ENCODE peak calls at places on chromosome 13, in seven cellular contexts. N is left lung, O is OCI-LY7, K is left ventricle myocardium inferior, B is K562, W is GM23338, T is uterus. L is an unnamed sample. For H3K4me1, the result is how much of the 10 kb centered on the place peaks cover.

GRCh38 chr13:23069571-23069970 is 111.2 kb upstream of the SGCG start:
- DNase-seq in K (no peak), B (no peak), W (no peak), T (no peak), O (no peak), N (no peak), L (no peak)

GRCh38 chr13:99281811-99282263 is 23.7 kb upstream of the GPR18 start:
- DNase-seq in N (peak), W (no peak), B (no peak), O (no peak), T (peak), K (peak), L (peak)

GRCh38 chr13:108044929-108045328 is 170.4 kb downstream of the LIG4 start:
- DNase-seq in K (no peak), T (no peak), W (no peak), B (no peak), N (no peak), O (no peak), L (no peak)

GRCh38 chr13:28022848-28023518 is 34.5 kb upstream of the URAD start:
- DNase-seq in O (no peak), W (peak), B (no peak), K (no peak), T (no peak), N (no peak), L (no peak)

GRCh38 chr13:98575009-98575866 is 1.7 kb downstream of the STK24 start:
- DNase-seq in B (peak), T (no peak), W (no peak), N (no peak), K (no peak), O (peak), L (no peak)

GRCh38 chr13:98349731-98350305 is 172.7 kb upstream of the RNF113B start:
- DNase-seq in O (peak), W (peak), B (peak), T (no peak), K (no peak), N (no peak), L (no peak)

GRCh38 chr13:100163375-100163774 is 74.5 kb downstream of the PCCA start:
- DNase-seq in T (no peak), N (no peak), B (no peak), O (no peak), K (no peak), W (no peak), L (no peak)

GRCh38 chr13:24168392-24168750 is 7.9 kb downstream of the SPATA13 start:
- DNase-seq in O (no peak), K (no peak), T (no peak), W (no peak), B (no peak), N (no peak), L (no peak)

GRCh38 chr13:79273045-79273444 is 133.0 kb downstream of the RBM26 start:
- DNase-seq in T (no peak), W (no peak), B (no peak), N (no peak), O (no peak), K (no peak), L (no peak)

GRCh38 chr13:50589651-50590054 is 253.8 kb downstream of the DLEU7 start:
- DNase-seq in O (no peak), K (no peak), T (no peak), N (no peak), W (no peak), B (no peak), L (no peak)

GRCh38 chr13:30696278-30697176 is 38.8 kb upstream of the ALOX5AP start:
- DNase-seq in N (peak), O (peak), W (peak), K (peak), T (no peak), B (no peak), L (peak)

GRCh38 chr13:74243637-74244526 is 109.7 kb upstream of the KLF12 start:
- DNase-seq in K (no peak), N (no peak), W (no peak), T (no peak), O (no peak), B (no peak), L (no peak)

GRCh38 chr13:108037348-108037747 is 178.0 kb downstream of the LIG4 start:
- DNase-seq in N (no peak), W (no peak), B (no peak), O (no peak), K (no peak), T (no peak), L (no peak)

GRCh38 chr13:102580552-102581169 is 16.1 kb upstream of the TPP2 start:
- DNase-seq in K (no peak), B (peak), T (no peak), N (no peak), O (peak), W (peak), L (no peak)

GRCh38 chr13:45219938-45220375 is 19.1 kb upstream of the KCTD4 start:
- DNase-seq in N (no peak), K (no peak), T (no peak), O (no peak), B (no peak), W (peak), L (no peak)

GRCh38 chr13:75432045-75432444 is 49.9 kb downstream of the TBC1D4 start:
- DNase-seq in K (no peak), T (no peak), N (no peak), O (no peak), B (peak), W (peak), L (no peak)

GRCh38 chr13:98798849-98799645 is 46.6 kb upstream of the SLC15A1 start:
- DNase-seq in N (no peak), O (no peak), B (no peak), T (no peak), K (no peak), W (no peak), L (no peak)

GRCh38 chr13:57874530-57874929 is 243.0 kb downstream of the PCDH17 start:
- DNase-seq in O (no peak), W (no peak), K (peak), T (no peak), B (no peak), N (no peak), L (no peak)

GRCh38 chr13:44971656-44972595 is 17.3 kb downstream of the NUFIP1 start:
- DNase-seq in T (no peak), N (no peak), W (no peak), O (no peak), K (no peak), B (no peak), L (no peak)

GRCh38 chr13:93878675-93879074 is 600.8 kb downstream of the DCT start:
- DNase-seq in O (no peak), K (no peak), W (no peak), N (no peak), T (no peak), B (no peak), L (no peak)

GRCh38 chr13:24997367-24997967 is 98.5 kb upstream of the PABPC3 start:
- DNase-seq in O (peak), W (peak), T (no peak), B (peak), N (no peak), K (no peak), L (no peak)

GRCh38 chr13:24459234-24459633 is 53.3 kb downstream of the PARP4 start:
- DNase-seq in K (no peak), O (no peak), T (no peak), B (no peak), N (no peak), W (no peak), L (no peak)

GRCh38 chr13:111952814-111953213 is 114.1 kb upstream of the SOX1 start:
- DNase-seq in N (peak), T (no peak), W (no peak), K (no peak), O (no peak), B (no peak), L (no peak)

GRCh38 chr13:74015137-74015536 is 119.1 kb downstream of the KLF12 start:
- DNase-seq in W (peak), K (no peak), T (no peak), O (peak), N (no peak), B (no peak), L (no peak)

GRCh38 chr13:21901772-21902708 is 231.2 kb downstream of the FGF9 start:
- DNase-seq in W (no peak), O (no peak), K (peak), B (no peak), N (no peak), T (peak), L (no peak)

GRCh38 chr13:34464011-34464410 is 478.1 kb upstream of the NBEA start:
- DNase-seq in T (no peak), W (no peak), N (no peak), B (no peak), K (no peak), O (no peak), L (no peak)

GRCh38 chr13:20462533-20462915 is 63.1 kb downstream of the CRYL1 start:
- DNase-seq in T (no peak), B (no peak), K (no peak), W (peak), O (no peak), N (no peak), L (no peak)

GRCh38 chr13:35965226-35965927 is 165.8 kb downstream of the DCLK1 start:
- DNase-seq in O (no peak), K (no peak), W (no peak), T (no peak), N (no peak), B (no peak), L (no peak)

GRCh38 chr13:75055296-75055695 is 426.7 kb downstream of the TBC1D4 start:
- DNase-seq in T (no peak), B (no peak), W (no peak), O (no peak), K (no peak), N (no peak), L (no peak)

GRCh38 chr13:113967729-113968462 is 6.0 kb downstream of the C13orf46 start:
- DNase-seq in T (no peak), O (no peak), N (peak), K (peak), W (no peak), B (no peak), L (peak)

GRCh38 chr13:95660981-95661581 is 15.9 kb upstream of the DNAJC3 start:
- DNase-seq in T (no peak), W (peak), N (no peak), B (peak), K (no peak), O (peak), L (no peak)
- TF ChIP-seq CTCF in T (peak), W (peak), N (peak), B (peak), K (peak), O (peak), L (peak)

GRCh38 chr13:52348081-52348480 is 57.9 kb downstream of the THSD1 start:
- DNase-seq in T (no peak), W (no peak), K (no peak), B (no peak), O (no peak), N (no peak), L (no peak)

GRCh38 chr13:52353116-52353718 is 52.8 kb downstream of the THSD1 start:
- DNase-seq in T (no peak), N (no peak), B (no peak), O (no peak), K (no peak), W (no peak), L (no peak)

GRCh38 chr13:52345048-52345447 is 60.9 kb downstream of the THSD1 start:
- DNase-seq in O (no peak), N (no peak), T (no peak), W (no peak), K (no peak), B (no peak), L (no peak)

GRCh38 chr13:52345631-52346251 is 60.2 kb downstream of the THSD1 start:
- DNase-seq in T (no peak), N (no peak), K (no peak), O (no peak), B (no peak), W (no peak), L (no peak)

DNA sequence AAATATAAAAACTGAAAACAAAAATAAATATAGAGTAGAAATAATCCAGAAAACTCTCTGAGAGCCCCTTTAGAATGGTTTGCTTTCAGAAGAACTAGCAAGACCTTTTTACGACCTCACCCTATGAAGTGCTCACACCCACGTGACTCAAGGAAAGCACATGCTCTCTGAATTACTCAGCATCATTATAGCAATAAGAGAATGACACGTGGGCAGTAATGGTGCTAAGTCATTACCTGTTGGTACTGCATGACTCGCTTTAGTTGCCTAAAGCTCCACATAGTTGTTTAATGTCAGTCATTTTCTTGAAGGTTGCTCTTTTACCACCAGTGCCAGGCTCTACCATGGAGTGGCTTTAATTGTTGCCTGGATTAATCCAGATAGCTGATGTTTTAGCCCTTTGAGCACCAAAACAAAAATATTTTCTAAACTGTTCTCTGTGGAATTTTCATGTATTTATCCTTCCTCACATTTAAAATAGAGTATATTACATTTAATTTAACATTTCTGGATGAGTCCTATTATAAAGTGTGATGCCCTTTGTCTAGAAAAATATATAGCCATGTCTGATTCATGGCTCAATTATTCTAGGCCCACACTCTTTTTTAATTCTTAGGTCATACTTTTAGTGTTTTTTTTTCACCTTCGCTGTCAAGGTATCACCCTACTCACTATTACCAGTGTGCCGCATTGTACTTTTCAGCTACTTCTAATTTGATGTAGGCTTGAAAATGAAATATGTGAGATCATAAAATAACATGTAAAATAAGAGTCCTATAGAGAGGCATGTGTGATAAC is 56.8 kb downstream of the THSD1 start:
- DNase-seq in N (no peak), K (no peak), B (peak), W (no peak), T (no peak), O (no peak), L (no peak)
- H3K4me1 ChIP-seq in N (under half), K (under half), B (under half), W (under half), T (under half), O (under half), L (under half)

DNA sequence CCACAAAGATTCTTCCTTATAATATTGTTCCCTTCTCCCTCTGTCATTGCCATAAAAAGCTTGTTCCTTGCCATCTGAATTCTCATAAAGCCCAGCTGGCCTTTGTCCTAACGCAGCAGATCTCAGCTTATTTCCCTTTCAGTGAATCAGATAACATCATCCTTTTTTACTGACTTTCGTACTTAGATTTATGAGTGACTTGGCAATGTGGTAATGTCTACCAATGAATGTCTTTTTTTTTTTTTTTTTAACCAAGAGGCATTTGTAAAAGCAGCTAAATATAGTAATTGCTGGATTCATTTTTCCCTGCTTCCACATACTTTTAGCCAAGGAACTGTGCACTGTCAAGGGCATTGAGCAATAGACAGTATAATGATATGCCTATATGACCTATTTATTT is 82.0 kb upstream of the RUBCNL start:
- DNase-seq in N (no peak), W (no peak), B (no peak), T (no peak), K (no peak), O (no peak), L (no peak)
- H3K27ac ChIP-seq in N (no peak), W (no peak), B (no peak), T (peak), K (no peak), O (no peak), L (no peak)

GRCh38 chr13:42892760-42893159 is 99.3 kb downstream of the EPSTI1 start:
- DNase-seq in N (no peak), K (no peak), O (no peak), B (no peak), W (no peak), T (no peak), L (no peak)
- TF ChIP-seq CTCF in N (no peak), K (no peak), O (no peak), B (no peak), W (no peak), T (no peak), L (no peak)

DNA sequence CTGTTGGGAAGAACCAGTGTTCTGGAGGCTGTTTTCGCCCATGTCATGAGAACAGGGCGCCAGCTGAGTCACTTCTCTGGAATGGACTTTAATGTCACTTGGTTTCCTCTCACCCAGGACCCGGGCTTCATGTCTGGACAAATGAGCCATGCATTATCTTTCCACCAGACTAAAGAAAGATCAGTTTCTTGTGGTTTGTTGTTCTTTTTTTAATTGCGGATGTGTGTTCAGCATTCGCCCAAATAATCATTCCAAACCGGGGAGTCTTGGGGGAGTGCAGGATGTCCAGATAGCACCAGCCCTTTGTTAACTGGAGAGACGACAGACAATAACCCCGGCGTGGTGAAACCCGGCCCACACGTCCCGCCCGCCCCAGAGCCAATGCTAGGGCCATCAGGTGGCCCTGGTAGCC is 102.5 kb downstream of the COL4A2 start:
- DNase-seq in T (no peak), N (no peak), W (no peak), O (no peak), K (no peak), B (no peak), L (no peak)
- H3K4me1 ChIP-seq in T (under half), N (under half), W (under half), O (under half), K (half or more), B (under half), L (half or more)

GRCh38 chr13:78067290-78067689 is 148.7 kb upstream of the EDNRB start:
- DNase-seq in O (no peak), B (no peak), T (no peak), N (no peak), W (no peak), K (no peak), L (no peak)
- H3K27ac ChIP-seq in O (no peak), B (no peak), T (no peak), N (no peak), W (no peak), K (no peak), L (no peak)

GRCh38 chr13:97174638-97175037 is 47.5 kb upstream of the MBNL2 start:
- DNase-seq in T (no peak), K (no peak), N (no peak), O (no peak), B (no peak), W (no peak), L (no peak)
- TF ChIP-seq CTCF in T (no peak), K (no peak), N (no peak), O (no peak), B (no peak), W (no peak), L (no peak)

L was measured in lower lobe of right lung.